ENCODE peak calls at places on chromosomes 4 and X, in eight cellular contexts. O, H, X, F, U, W, Y and Z are unnamed samples.

GRCh38 chr4:86895692-86896488 is 3.7 kb upstream of the C4orf36 start:
- DNase-seq in Y (no peak), X (no peak), F (peak; percentile 80), W (peak; percentile 61), U (peak; percentile 84), O (peak; percentile 23), H (peak; percentile 63), Z (peak; percentile 55)

GRCh38 chrX:41265615-41266014 is 68.3 kb upstream of the DDX3X start:
- DNase-seq in H (no peak), U (peak; percentile 58), X (no peak), O (no peak), F (peak; percentile 71), W (peak; percentile 53), Y (no peak), Z (no peak)

GRCh38 chr4:148445071-148445902 is 3.1 kb upstream of the NR3C2 start:
- DNase-seq in X (peak; percentile 76), H (no peak), W (no peak), F (peak; percentile 43), Y (no peak), U (peak; percentile 35), O (peak; percentile 58), Z (no peak)

GRCh38 chr4:179145746-179146530 is 1703.7 kb upstream of the AGA start:
- DNase-seq in Y (no peak), U (no peak), H (peak; percentile 9), O (no peak), F (peak; percentile 64), W (peak; percentile 2), X (no peak), Z (no peak)

GRCh38 chr4:70654605-70655011 is 11.7 kb downstream of the JCHAIN start:
- DNase-seq in H (no peak), U (peak; percentile 73), F (no peak), Y (no peak), W (no peak), X (no peak), O (no peak), Z (no peak)

GRCh38 chrX:71637253-71637618 is 18.9 kb upstream of the CXCR3 start:
- DNase-seq in Y (no peak), X (no peak), F (peak; percentile 25), H (no peak), O (no peak), U (no peak), W (no peak), Z (no peak)

GRCh38 chrX:85244411-85245210 is 820 bp downstream of the ZNF711 start:
- DNase-seq in W (no peak), Y (no peak), O (peak; percentile 11), U (peak; percentile 62), X (no peak), F (peak; percentile 29), H (no peak), Z (no peak)

GRCh38 chrX:14039344-14039743 is 9.7 kb upstream of the GEMIN8 start:
- DNase-seq in H (peak; percentile 5), U (peak; percentile 68), O (peak; percentile 65), W (peak; percentile 53), F (peak; percentile 66), Y (no peak), X (no peak), Z (no peak)

GRCh38 chrX:43456056-43456455 is 200.0 kb upstream of the MAOA start:
- DNase-seq in U (no peak), X (no peak), W (no peak), Y (no peak), F (no peak), H (no peak), O (no peak), Z (no peak)

GRCh38 chr4:173494013-173494970 is 35.7 kb downstream of the HAND2 start:
- DNase-seq in O (peak; percentile 67), X (peak; percentile 62), U (peak; percentile 86), W (peak; percentile 59), F (peak; percentile 82), H (peak; percentile 73), Y (no peak), Z (peak; percentile 61)

GRCh38 chr4:7339751-7340552 is 94.8 kb downstream of the PSAPL1 start:
- DNase-seq in W (no peak), F (no peak), X (no peak), Y (no peak), O (no peak), U (no peak), H (no peak), Z (no peak)

GRCh38 chrX:5708209-5708608 is 520.5 kb downstream of the NLGN4X start:
- DNase-seq in X (no peak), U (no peak), F (no peak), O (no peak), W (no peak), Y (no peak), H (no peak), Z (no peak)

GRCh38 chrX:118730500-118731247 is 3.3 kb downstream of the IL13RA1 start:
- DNase-seq in W (peak; percentile 57), X (no peak), Y (no peak), H (no peak), O (no peak), U (no peak), F (peak; percentile 34), Z (no peak)

GRCh38 chrX:50707955-50708694 is 105.9 kb downstream of the SHROOM4 start:
- DNase-seq in U (no peak), W (no peak), X (no peak), F (no peak), H (no peak), Y (no peak), O (no peak), Z (no peak)

GRCh38 chr4:6198278-6198677 is 2.1 kb downstream of the JAKMIP1 start:
- DNase-seq in U (no peak), H (no peak), F (no peak), Y (no peak), W (no peak), O (no peak), X (no peak), Z (no peak)

GRCh38 chrX:129726307-129727111 is 12.3 kb upstream of the XPNPEP2 start:
- DNase-seq in W (peak; percentile 51), X (peak; percentile 60), O (peak; percentile 58), F (peak; percentile 58), Y (no peak), U (peak; percentile 55), H (peak; percentile 48), Z (peak; percentile 6)

GRCh38 chr4:113350576-113350975 is 301.1 kb downstream of the ANK2 start:
- DNase-seq in O (no peak), W (no peak), Y (no peak), U (no peak), F (no peak), X (no peak), H (no peak), Z (no peak)

GRCh38 chr4:117164338-117164737 is 79.0 kb upstream of the TRAM1L1 start:
- DNase-seq in W (no peak), U (peak; percentile 63), O (no peak), X (no peak), Y (no peak), F (no peak), H (no peak), Z (no peak)

GRCh38 chrX:134547047-134547679 is 87.2 kb downstream of the HPRT1 start:
- DNase-seq in X (no peak), U (no peak), W (no peak), O (no peak), F (peak; percentile 56), Y (no peak), H (no peak), Z (no peak)

GRCh38 chr4:71974681-71975080 is 57.1 kb upstream of the NPFFR2 start:
- DNase-seq in W (peak; percentile 11), H (no peak), O (no peak), X (no peak), U (no peak), F (peak; percentile 72), Y (no peak), Z (no peak)

GRCh38 chr4:133320576-133321170 is 171.6 kb downstream of the PCDH10 start:
- DNase-seq in O (no peak), F (peak; percentile 41), W (peak; percentile 43), Y (no peak), U (peak; percentile 82), H (peak; percentile 4), X (no peak), Z (peak; percentile 22)

GRCh38 chr4:132513491-132513890 is 635.6 kb upstream of the PCDH10 start:
- DNase-seq in W (no peak), U (no peak), Y (no peak), X (no peak), F (no peak), H (no peak), O (no peak), Z (no peak)

GRCh38 chrX:87813566-87813965 is 296.0 kb downstream of the KLHL4 start:
- DNase-seq in U (no peak), Y (no peak), H (no peak), W (no peak), O (no peak), X (no peak), F (no peak), Z (no peak)

GRCh38 chr4:144734522-144734921 is 88.6 kb downstream of the HHIP start:
- DNase-seq in U (no peak), Y (no peak), O (no peak), H (no peak), X (no peak), F (peak; percentile 79), W (no peak), Z (no peak)

GRCh38 chr4:102139132-102139573 is 206.1 kb downstream of the SLC39A8 start:
- DNase-seq in O (no peak), W (peak; percentile 6), H (no peak), X (no peak), Y (no peak), F (peak; percentile 76), U (no peak), Z (peak; percentile 31)

GRCh38 chr4:84877051-84877833 is 89.2 kb downstream of the WDFY3 start:
- DNase-seq in W (peak; percentile 64), H (no peak), F (peak; percentile 50), O (no peak), X (no peak), Y (no peak), U (no peak), Z (no peak)

GRCh38 chr4:165325732-165326512 is 1.5 kb upstream of the MSMO1 start:
- DNase-seq in O (no peak), W (peak; percentile 87), H (no peak), U (peak; percentile 74), X (no peak), F (peak; percentile 86), Y (no peak), Z (no peak)

GRCh38 chr4:3031357-3032064 is 42.8 kb downstream of the HTT-AS start:
- DNase-seq in Y (no peak), F (peak; percentile 37), X (peak; percentile 58), U (no peak), W (no peak), O (peak; percentile 88), H (no peak), Z (peak; percentile 58)

GRCh38 chr4:78776031-78776728 is at the start of gene BMP2K:
- DNase-seq in O (peak; percentile 79), X (peak; percentile 89), F (peak; percentile 85), H (peak; percentile 31), Y (peak; percentile 79), U (peak; percentile 98), W (peak; percentile 41), Z (no peak)

GRCh38 chr4:55080174-55080865 is 45.1 kb downstream of the KDR start:
- DNase-seq in Y (no peak), U (no peak), H (no peak), X (no peak), F (peak; percentile 4), W (peak; percentile 38), O (no peak), Z (no peak)

GRCh38 chr4:185218312-185218711 is 8.9 kb downstream of the SNX25 start:
- DNase-seq in W (no peak), X (no peak), F (no peak), U (no peak), H (no peak), O (no peak), Y (no peak), Z (no peak)

GRCh38 chrX:65601530-65602281 is 65.7 kb upstream of the MSN start:
- DNase-seq in W (peak; percentile 87), U (peak; percentile 41), H (peak; percentile 89), Y (no peak), O (peak; percentile 89), F (peak; percentile 72), X (peak; percentile 87), Z (peak; percentile 68)

GRCh38 chr4:15451866-15452765 is 17.6 kb upstream of the CC2D2A start:
- DNase-seq in O (no peak), W (peak; percentile 95), F (peak; percentile 86), X (no peak), H (no peak), U (no peak), Y (no peak), Z (no peak)

GRCh38 chr4:185761352-185762235 is 50.4 kb downstream of the SORBS2 start:
- DNase-seq in U (no peak), W (no peak), X (no peak), F (no peak), H (no peak), O (no peak), Y (no peak), Z (no peak)